ENCODE peak calls at places on chromosomes 2 and 18, in six cellular contexts. T, B, U, Q, J and D are unnamed samples.

GRCh38 chr2:102843759-102844443 is 82.1 kb downstream of the TMEM182 start:
- DNase-seq in U (no peak), B (no peak), T (no peak), Q (no peak), J (no peak), D (no peak)

GRCh38 chr2:143481728-143482127 is 352.5 kb downstream of the ARHGAP15 start:
- DNase-seq in B (no peak), J (no peak), T (no peak), Q (no peak), U (no peak), D (no peak)

GRCh38 chr2:162197095-162197825 is 45.2 kb upstream of the GCG start:
- DNase-seq in J (peak; percentile 36), T (no peak), U (peak; percentile 65), Q (no peak), B (no peak), D (no peak)

GRCh38 chr2:172196768-172197322 is 94.1 kb upstream of the DLX2 start:
- DNase-seq in B (no peak), T (no peak), J (peak; percentile 27), Q (no peak), U (peak; percentile 78), D (no peak)

GRCh38 chr18:73891572-73892421 is 255.8 kb downstream of the FBXO15 start:
- DNase-seq in U (peak; percentile 8), J (no peak), Q (no peak), B (no peak), T (no peak), D (peak; percentile 47)

GRCh38 chr2:74690571-74690970 is 36.5 kb downstream of the SEMA4F start:
- DNase-seq in Q (no peak), T (no peak), J (peak; percentile 52), U (peak; percentile 82), B (no peak), D (peak; percentile 56)

GRCh38 chr2:191048073-191048472 is 34.1 kb upstream of the STAT1 start:
- DNase-seq in T (no peak), B (no peak), U (peak; percentile 68), J (peak; percentile 19), Q (no peak), D (no peak)

GRCh38 chr2:65185012-65185411 is 42.6 kb upstream of the ACTR2 start:
- DNase-seq in Q (no peak), U (no peak), B (no peak), T (no peak), J (no peak), D (no peak)

GRCh38 chr2:62489162-62489561 is 16.8 kb downstream of the TMEM17 start:
- DNase-seq in T (no peak), J (peak; percentile 44), U (peak; percentile 61), B (no peak), Q (no peak), D (no peak)

GRCh38 chr2:151040036-151040435 is 221.6 kb downstream of the RBM43 start:
- DNase-seq in J (no peak), U (peak; percentile 64), Q (no peak), B (no peak), T (no peak), D (peak; percentile 11)

GRCh38 chr2:18440141-18440605 is 120.3 kb downstream of the RDH14 start:
- DNase-seq in U (peak; percentile 83), Q (no peak), J (no peak), B (peak; percentile 51), T (no peak), D (no peak)

GRCh38 chr18:62436636-62437519 is 85.9 kb upstream of the ZCCHC2 start:
- DNase-seq in J (peak; percentile 63), U (peak; percentile 90), B (peak; percentile 86), Q (no peak), T (no peak), D (peak; percentile 33)

GRCh38 chr2:233386382-233387041 is 32.2 kb downstream of the DGKD start:
- DNase-seq in Q (no peak), B (no peak), U (peak; percentile 71), T (no peak), J (peak; percentile 34), D (no peak)

GRCh38 chr2:64393611-64394010 is 60.4 kb upstream of the LGALSL start:
- DNase-seq in J (no peak), U (no peak), T (no peak), Q (no peak), B (no peak), D (no peak)

GRCh38 chr2:64453710-64454315 is at the start of gene LGALSL:
- DNase-seq in T (peak; percentile 44), U (peak; percentile 63), J (peak; percentile 11), B (peak; percentile 68), Q (peak; percentile 52), D (peak; percentile 87)

GRCh38 chr2:201964631-201965206 is 68.9 kb upstream of the FZD7 start:
- DNase-seq in U (no peak), Q (no peak), T (no peak), J (no peak), B (no peak), D (no peak)

GRCh38 chr18:22348521-22349316 is 69.0 kb downstream of the CTAGE1 start:
- DNase-seq in J (peak; percentile 74), Q (peak; percentile 87), B (peak; percentile 78), U (peak; percentile 66), T (no peak), D (no peak)

GRCh38 chr18:61893304-61893970 is 630 bp upstream of the RNF152 start:
- DNase-seq in U (peak; percentile 78), J (peak; percentile 40), T (peak; percentile 47), Q (peak; percentile 70), B (peak; percentile 62), D (peak; percentile 75)

GRCh38 chr2:156657809-156658208 is 221.6 kb downstream of the GPD2 start:
- DNase-seq in U (no peak), J (no peak), B (no peak), T (no peak), Q (no peak), D (no peak)

GRCh38 chr2:235042576-235043515 is 91.0 kb downstream of the SH3BP4 start:
- DNase-seq in J (no peak), U (no peak), B (no peak), T (no peak), Q (no peak), D (no peak)

GRCh38 chr2:235044501-235045271 is 92.9 kb downstream of the SH3BP4 start:
- DNase-seq in Q (no peak), J (no peak), U (no peak), B (no peak), T (no peak), D (no peak)

GRCh38 chr2:235041918-235042575 is 90.2 kb downstream of the SH3BP4 start:
- DNase-seq in Q (no peak), B (no peak), U (no peak), J (no peak), T (no peak), D (no peak)

GRCh38 chr2:235045336-235045972 is 93.6 kb downstream of the SH3BP4 start:
- DNase-seq in B (no peak), Q (no peak), J (no peak), T (no peak), U (no peak), D (no peak)

GRCh38 chr2:235043762-235044500 is 92.1 kb downstream of the SH3BP4 start:
- DNase-seq in U (no peak), J (no peak), Q (no peak), T (no peak), B (no peak), D (no peak)
- H3K36me3 ChIP-seq in U (peaks cover 40% of the 10 kb centered on the region), J (peaks cover 48% of the 10 kb centered on the region), Q (peaks cover 86% of the 10 kb centered on the region), T (no peaks in the 10 kb centered on the region), B (no peaks in the 10 kb centered on the region), D (peaks cover 88% of the 10 kb centered on the region)

GRCh38 chr18:13221821-13222220 is 3.3 kb downstream of the LDLRAD4 start:
- DNase-seq in B (peak; percentile 62), J (no peak), U (no peak), Q (no peak), T (no peak), D (no peak)

GRCh38 chr18:13222371-13223281 is 4.1 kb downstream of the LDLRAD4 start:
- DNase-seq in T (no peak), J (no peak), B (peak; percentile 83), Q (no peak), U (peak; percentile 28), D (no peak)

GRCh38 chr18:13225261-13225660 is 6.7 kb downstream of the LDLRAD4 start:
- DNase-seq in U (no peak), J (no peak), Q (no peak), T (no peak), B (no peak), D (no peak)

GRCh38 chr18:13220326-13220991 is 1.9 kb downstream of the LDLRAD4 start:
- DNase-seq in U (no peak), B (no peak), Q (no peak), T (no peak), J (no peak), D (no peak)

GRCh38 chr18:13223341-13224148 is 5.0 kb downstream of the LDLRAD4 start:
- DNase-seq in Q (no peak), U (no peak), J (no peak), T (no peak), B (peak; percentile 42), D (peak; percentile 65)
- H3K4me3 ChIP-seq in Q (no peak overlapping the region), U (no peak overlapping the region), J (no peak overlapping the region), T (no peak overlapping the region), B (no peak overlapping the region), D (no peak overlapping the region)

GRCh38 chr2:130368786-130369185 is 12.9 kb downstream of the PTPN18 start:
- DNase-seq in U (no peak), Q (no peak), T (no peak), J (no peak), B (no peak), D (no peak)

GRCh38 chr2:130370490-130370889 is 14.6 kb downstream of the PTPN18 start:
- DNase-seq in U (no peak), T (peak; percentile 66), J (no peak), Q (no peak), B (no peak), D (no peak)

GRCh38 chr2:130372055-130372832 is 16.4 kb downstream of the PTPN18 start:
- DNase-seq in Q (peak; percentile 94), T (peak; percentile 80), B (peak; percentile 87), J (peak; percentile 66), U (peak; percentile 92), D (peak; percentile 94)

GRCh38 chr2:130371723-130372054 is 15.8 kb downstream of the PTPN18 start:
- DNase-seq in T (no peak), B (no peak), J (no peak), U (peak; percentile 65), Q (peak; percentile 68), D (peak; percentile 29)

DNA sequence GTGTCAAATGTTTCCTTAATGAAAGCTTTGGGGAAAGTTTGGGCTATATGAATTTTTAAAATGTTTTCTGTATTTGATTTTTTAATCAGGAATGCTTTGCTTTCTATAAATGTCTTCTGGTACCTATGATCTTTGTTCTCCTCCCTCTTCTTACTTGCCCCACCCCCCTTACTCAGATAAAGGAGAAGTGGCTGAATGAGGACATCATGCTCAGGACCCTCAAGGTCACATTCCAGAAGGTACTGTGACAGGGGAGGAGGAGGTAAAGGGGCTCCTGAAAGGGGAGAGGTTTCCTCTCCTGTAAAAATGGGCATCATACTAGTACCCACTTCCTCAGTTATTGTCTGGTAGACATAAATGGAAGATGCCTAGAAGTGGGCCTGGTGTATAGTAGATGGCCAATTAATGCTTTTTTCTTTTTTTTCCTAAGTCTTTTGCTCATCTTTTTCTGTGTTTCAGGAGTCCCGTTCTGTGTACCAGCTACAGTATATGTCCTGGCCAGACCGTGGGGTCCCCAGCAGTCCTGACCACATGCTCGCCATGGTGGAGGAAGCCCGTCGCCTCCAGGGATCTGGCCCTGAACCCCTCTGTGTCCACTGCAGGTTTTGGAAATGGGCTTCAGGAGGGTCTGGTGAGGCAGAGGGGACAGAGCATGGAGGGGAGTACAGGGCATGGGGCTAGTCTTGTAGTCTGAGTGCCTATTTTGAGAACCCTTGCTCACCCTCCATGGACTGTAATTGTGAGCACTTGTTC is 13.9 kb downstream of the PTPN18 start:
- DNase-seq in U (no peak), T (no peak), B (no peak), Q (no peak), J (no peak), D (no peak)
- H3K36me3 ChIP-seq in U (no peaks in the 10 kb centered on the region), T (no peaks in the 10 kb centered on the region), B (no peaks in the 10 kb centered on the region), Q (peaks cover 36% of the 10 kb centered on the region), J (no peaks in the 10 kb centered on the region), D (peaks cover 3% of the 10 kb centered on the region)

GRCh38 chr2:176079851-176080539 is 3.8 kb downstream of the EVX2 start:
- DNase-seq in U (peak; percentile 91), Q (peak; percentile 78), T (no peak), B (no peak), J (no peak), D (peak; percentile 86)
- H3K4me3 ChIP-seq in U (peak overlapping the region; percentile 63), Q (peak overlapping the region; percentile 17), T (no peak overlapping the region), B (no peak overlapping the region), J (no peak overlapping the region), D (peak overlapping the region; percentile 30)